ENCODE peak calls at places on chromosomes 12 and 14, in six cellular contexts. D is epithelial cell of esophagus, F is neural crest cell, B is AG09309, C is choroid plexus epithelial cell, K is GM20000. V is an unnamed sample.

GRCh38 chr14:68495638-68496114 is 297.2 kb downstream of the ZFP36L1 start:
- DNase-seq in D (peak), F (no peak), B (no peak), C (no peak), K (peak), V (no peak)

GRCh38 chr12:6540181-6540877 is 6.0 kb downstream of the GAPDH start:
- DNase-seq in D (peak), F (peak), B (peak), C (peak), K (peak), V (no peak)

GRCh38 chr12:4118017-4118510 is 155.5 kb upstream of the CCND2 start:
- DNase-seq in D (peak), F (no peak), B (no peak), C (peak), K (peak), V (no peak)

GRCh38 chr14:23095196-23096108 is at the start of gene C14orf119:
- DNase-seq in D (peak), F (no peak), B (peak), C (peak), K (peak), V (no peak)

GRCh38 chr14:75454963-75455546 is 27.2 kb downstream of the JDP2 start:
- DNase-seq in D (peak), F (no peak), B (peak), C (peak), K (no peak), V (no peak)

GRCh38 chr14:81561084-81561775 is 27.6 kb upstream of the SEL1L start:
- DNase-seq in D (peak), F (no peak), B (no peak), C (peak), K (no peak), V (no peak)

GRCh38 chr12:7162691-7163114 is 26.8 kb upstream of the PEX5 start:
- DNase-seq in D (peak), F (no peak), B (no peak), C (peak), K (no peak), V (no peak)

GRCh38 chr12:100927825-100928224 is 133.2 kb downstream of the ANO4 start:
- DNase-seq in D (peak), F (no peak), B (no peak), C (peak), K (no peak), V (no peak)

GRCh38 chr14:68690106-68690960 is 102.5 kb downstream of the ZFP36L1 start:
- DNase-seq in D (no peak), F (no peak), B (no peak), C (no peak), K (no peak), V (no peak)

GRCh38 chr12:45598761-45599160 is 130.7 kb upstream of the ARID2 start:
- DNase-seq in D (no peak), F (no peak), B (no peak), C (no peak), K (no peak), V (no peak)

GRCh38 chr12:89051065-89051677 is 301.1 kb downstream of the DUSP6 start:
- DNase-seq in D (peak), F (peak), B (no peak), C (peak), K (peak), V (no peak)

GRCh38 chr12:113092478-113093408 is 36.2 kb downstream of the DTX1 start:
- DNase-seq in D (peak), F (no peak), B (no peak), C (peak), K (peak), V (no peak)

GRCh38 chr12:2959508-2960431 is 573 bp downstream of the TEAD4 start:
- DNase-seq in D (peak), F (peak), B (no peak), C (peak), K (peak), V (no peak)
- TF ChIP-seq CTCF in D (no peak), F (no peak), B (no peak), C (no peak), K (no peak), V (no peak)

DNA sequence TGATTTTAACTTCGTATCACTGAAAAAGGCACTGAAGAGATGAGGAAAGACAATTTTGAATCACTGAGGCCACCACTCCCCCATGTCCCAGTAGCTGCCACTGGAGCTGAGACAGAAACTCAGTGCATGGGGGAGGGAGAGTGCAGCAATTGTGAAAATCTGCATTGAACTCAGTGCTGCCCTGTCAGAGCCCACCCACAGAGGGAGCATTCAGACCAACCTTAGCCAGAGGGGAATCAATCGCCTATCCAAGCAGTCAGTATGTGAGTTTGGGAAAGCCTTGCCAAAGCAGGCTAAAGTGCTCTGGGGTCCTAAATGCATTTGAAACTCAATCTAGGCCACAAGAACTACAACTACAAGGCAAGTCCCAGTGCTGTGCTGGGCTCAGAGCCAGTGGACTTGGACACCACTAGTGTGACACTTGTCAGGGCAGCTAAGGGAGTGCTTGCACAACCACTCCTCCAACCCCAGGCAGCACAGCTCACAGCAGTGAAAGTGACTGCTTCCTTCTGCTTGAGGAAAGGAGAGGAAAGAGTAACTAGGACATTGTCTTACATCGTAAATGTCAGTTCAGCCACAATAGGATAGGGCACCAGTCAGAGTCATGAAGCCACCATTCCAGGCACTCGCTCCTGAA is 13.3 kb downstream of the RNASE3 start:
- DNase-seq in D (no peak), F (peak), B (no peak), C (no peak), K (no peak), V (no peak)
- TF ChIP-seq CTCF in D (no peak), F (no peak), B (no peak), C (no peak), K (no peak), V (no peak)

GRCh38 chr12:65673291-65673690 is 151.0 kb upstream of the HMGA2 start:
- DNase-seq in D (peak), F (no peak), B (no peak), C (no peak), K (no peak), V (no peak)

GRCh38 chr12:65670775-65671174 is 153.5 kb upstream of the HMGA2 start:
- DNase-seq in D (peak), F (no peak), B (no peak), C (no peak), K (no peak), V (no peak)

GRCh38 chr12:65672441-65672840 is 151.8 kb upstream of the HMGA2 start:
- DNase-seq in D (peak), F (no peak), B (no peak), C (no peak), K (no peak), V (no peak)

GRCh38 chr12:65675141-65675621 is 149.1 kb upstream of the HMGA2 start:
- DNase-seq in D (no peak), F (no peak), B (no peak), C (peak), K (no peak), V (no peak)

DNA sequence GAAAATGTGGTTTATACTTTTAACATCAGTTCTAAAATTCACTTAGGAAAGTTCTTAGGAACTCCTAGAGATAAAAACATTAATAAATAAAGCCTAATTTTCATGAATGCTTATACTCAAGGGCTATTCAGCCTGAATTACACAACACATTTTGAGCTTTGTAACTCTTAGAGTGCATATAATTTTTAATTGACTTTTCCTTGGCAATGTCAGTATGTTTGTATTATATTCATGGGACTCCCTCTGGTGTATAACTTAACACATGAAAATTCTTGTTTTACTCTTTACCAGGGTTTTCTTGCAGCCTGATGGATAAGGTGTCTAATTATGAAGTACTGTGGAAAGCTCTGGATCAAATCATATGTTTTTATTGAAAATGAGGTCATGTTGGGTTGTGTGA is 150.6 kb upstream of the HMGA2 start:
- DNase-seq in D (peak), F (no peak), B (no peak), C (peak), K (no peak), V (no peak)
- TF ChIP-seq CTCF in D (peak), F (no peak), B (no peak), C (peak), K (no peak), V (no peak)

GRCh38 chr14:21840765-21841164 is 167.1 kb upstream of the OR4E1 start:
- DNase-seq in D (peak), F (no peak), B (no peak), C (peak), K (no peak), V (no peak)
- TF ChIP-seq CTCF in D (no peak), F (no peak), B (no peak), C (peak), K (no peak), V (no peak)

GRCh38 chr12:74903522-74903921 is 306.1 kb downstream of the KCNC2 start:
- DNase-seq in D (peak), F (no peak), B (no peak), C (no peak), K (no peak), V (no peak)
- TF ChIP-seq CTCF in D (peak), F (peak), B (no peak), C (peak), K (no peak), V (no peak)

GRCh38 chr14:78154827-78155226 is 15.3 kb upstream of the NRXN3 start:
- DNase-seq in D (no peak), F (no peak), B (no peak), C (peak), K (no peak), V (no peak)
- TF ChIP-seq CTCF in D (no peak), F (no peak), B (no peak), C (no peak), K (peak), V (no peak)

GRCh38 chr12:123384994-123385376 is 1.1 kb downstream of the KMT5A start:
- DNase-seq in D (peak), F (no peak), B (no peak), C (peak), K (no peak), V (no peak)
- TF ChIP-seq CTCF in D (peak), F (peak), B (peak), C (no peak), K (no peak), V (no peak)

GRCh38 chr14:77126461-77126990 is 15.1 kb downstream of the ZDHHC22 start:
- DNase-seq in D (no peak), F (no peak), B (no peak), C (no peak), K (peak), V (no peak)

GRCh38 chr14:77123381-77124344 is 17.9 kb downstream of the ZDHHC22 start:
- DNase-seq in D (peak), F (no peak), B (no peak), C (no peak), K (peak), V (no peak)

GRCh38 chr14:77125275-77126073 is 16.1 kb downstream of the ZDHHC22 start:
- DNase-seq in D (no peak), F (no peak), B (no peak), C (no peak), K (peak), V (no peak)

GRCh38 chr14:77126074-77126325 is 15.6 kb downstream of the ZDHHC22 start:
- DNase-seq in D (no peak), F (no peak), B (no peak), C (no peak), K (no peak), V (no peak)

GRCh38 chr14:77124345-77125274 is 17.0 kb downstream of the ZDHHC22 start:
- DNase-seq in D (peak), F (peak), B (no peak), C (peak), K (peak), V (peak)
- TF ChIP-seq CTCF in D (no peak), F (peak), B (no peak), C (peak), K (peak), V (peak)